ENCODE peak calls at places on chromosomes 16 and 17, in six cellular contexts. One of them, this sample, is unnamed.

GRCh38 chr16:84153660-84154214 is 8.6 kb downstream of the DNAAF1 start:
- DNase-seq in AG10803: no peak
- DNase-seq in adrenal gland: no peak
- DNase-seq in WTC11: no peak
- DNase-seq in GM20000: no peak
- DNase-seq in dorsolateral prefrontal cortex: no peak
- DNase-seq in this sample: no peak

GRCh38 chr17:48624544-48625501 is 1.3 kb downstream of the HOXB9 start:
- DNase-seq in AG10803: peak; percentile 47
- DNase-seq in adrenal gland: no peak
- DNase-seq in WTC11: peak; percentile 68
- DNase-seq in GM20000: no peak
- DNase-seq in dorsolateral prefrontal cortex: no peak
- DNase-seq in this sample: no peak

GRCh38 chr16:25174285-25174684 is 42.5 kb upstream of the AQP8 start:
- DNase-seq in AG10803: no peak
- DNase-seq in adrenal gland: no peak
- DNase-seq in WTC11: no peak
- DNase-seq in GM20000: no peak
- DNase-seq in dorsolateral prefrontal cortex: no peak
- DNase-seq in this sample: no peak

GRCh38 chr17:55435408-55435807 is 13.8 kb upstream of the MMD start:
- DNase-seq in AG10803: no peak
- DNase-seq in adrenal gland: no peak
- DNase-seq in WTC11: no peak
- DNase-seq in GM20000: no peak
- DNase-seq in dorsolateral prefrontal cortex: no peak
- DNase-seq in this sample: no peak

GRCh38 chr16:46696957-46697356 is 7.5 kb downstream of the ORC6 start:
- DNase-seq in AG10803: no peak
- DNase-seq in adrenal gland: no peak
- DNase-seq in WTC11: no peak
- DNase-seq in GM20000: no peak
- DNase-seq in dorsolateral prefrontal cortex: no peak
- DNase-seq in this sample: no peak

GRCh38 chr17:41406205-41406604 is 8.8 kb upstream of the KRT31 start:
- DNase-seq in AG10803: no peak
- DNase-seq in adrenal gland: no peak
- DNase-seq in WTC11: no peak
- DNase-seq in GM20000: no peak
- DNase-seq in dorsolateral prefrontal cortex: no peak
- DNase-seq in this sample: no peak

GRCh38 chr16:17312100-17312732 is 158.5 kb downstream of the XYLT1 start:
- DNase-seq in AG10803: no peak
- DNase-seq in adrenal gland: peak; percentile 40
- DNase-seq in WTC11: no peak
- DNase-seq in GM20000: no peak
- DNase-seq in dorsolateral prefrontal cortex: no peak
- DNase-seq in this sample: no peak

GRCh38 chr16:75248536-75249380 is 2.7 kb downstream of the BCAR1 start:
- DNase-seq in AG10803: no peak
- DNase-seq in adrenal gland: no peak
- DNase-seq in WTC11: no peak
- DNase-seq in GM20000: no peak
- DNase-seq in dorsolateral prefrontal cortex: no peak
- DNase-seq in this sample: no peak

GRCh38 chr17:47995241-47995935 is 24.5 kb downstream of the CDK5RAP3 start:
- DNase-seq in AG10803: no peak
- DNase-seq in adrenal gland: no peak
- DNase-seq in WTC11: peak; percentile 35
- DNase-seq in GM20000: no peak
- DNase-seq in dorsolateral prefrontal cortex: no peak
- DNase-seq in this sample: no peak

GRCh38 chr16:24980077-24980793 is 34.9 kb downstream of the ARHGAP17 start:
- DNase-seq in AG10803: peak; percentile 27
- DNase-seq in adrenal gland: no peak
- DNase-seq in WTC11: no peak
- DNase-seq in GM20000: peak; percentile 55
- DNase-seq in dorsolateral prefrontal cortex: no peak
- DNase-seq in this sample: no peak

DNA sequence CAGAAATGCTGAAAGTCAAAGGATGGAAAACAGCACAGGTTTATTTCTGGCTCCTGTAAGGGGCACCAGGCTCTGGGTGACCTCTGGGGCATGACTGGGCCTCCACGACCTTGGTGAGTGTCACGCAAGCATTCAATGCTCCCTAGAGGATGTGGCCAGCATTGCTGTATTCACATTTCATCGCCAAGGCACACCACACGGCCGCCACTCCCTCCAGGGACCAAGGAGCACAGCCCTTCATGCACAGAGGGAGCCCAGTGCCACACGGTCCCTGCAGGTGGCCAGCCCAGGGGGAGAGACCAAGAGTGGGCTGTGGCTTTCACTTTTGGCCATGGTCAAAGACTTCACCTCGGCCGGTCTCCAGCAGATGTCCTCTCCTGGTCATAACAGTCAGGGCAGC is 137.4 kb upstream of the TNRC6C start:
- DNase-seq in AG10803: no peak
- DNase-seq in adrenal gland: peak; percentile 45
- DNase-seq in WTC11: no peak
- DNase-seq in GM20000: no peak
- DNase-seq in dorsolateral prefrontal cortex: no peak
- DNase-seq in this sample: peak; percentile 70
- TF ChIP-seq CTCF in AG10803: no peak
- TF ChIP-seq CTCF in adrenal gland: peak; percentile 15
- TF ChIP-seq CTCF in WTC11: no peak
- TF ChIP-seq CTCF in GM20000: no peak
- TF ChIP-seq CTCF in dorsolateral prefrontal cortex: no peak
- TF ChIP-seq CTCF in this sample: peak; percentile 14

GRCh38 chr17:17519886-17520285 is 23.7 kb upstream of the RASD1 start:
- DNase-seq in AG10803: no peak
- DNase-seq in adrenal gland: no peak
- DNase-seq in WTC11: no peak
- DNase-seq in GM20000: no peak
- DNase-seq in dorsolateral prefrontal cortex: no peak
- DNase-seq in this sample: no peak

GRCh38 chr17:17518019-17518418 is 21.8 kb upstream of the RASD1 start:
- DNase-seq in AG10803: no peak
- DNase-seq in adrenal gland: no peak
- DNase-seq in WTC11: no peak
- DNase-seq in GM20000: no peak
- DNase-seq in dorsolateral prefrontal cortex: no peak
- DNase-seq in this sample: no peak

GRCh38 chr17:17516941-17517720 is 20.9 kb upstream of the RASD1 start:
- DNase-seq in AG10803: no peak
- DNase-seq in adrenal gland: no peak
- DNase-seq in WTC11: no peak
- DNase-seq in GM20000: no peak
- DNase-seq in dorsolateral prefrontal cortex: no peak
- DNase-seq in this sample: no peak

GRCh38 chr17:17520599-17521232 is 24.5 kb upstream of the RASD1 start:
- DNase-seq in AG10803: no peak
- DNase-seq in adrenal gland: no peak
- DNase-seq in WTC11: no peak
- DNase-seq in GM20000: no peak
- DNase-seq in dorsolateral prefrontal cortex: no peak
- DNase-seq in this sample: no peak

GRCh38 chr17:17518951-17519350 is 22.8 kb upstream of the RASD1 start:
- DNase-seq in AG10803: no peak
- DNase-seq in adrenal gland: no peak
- DNase-seq in WTC11: no peak
- DNase-seq in GM20000: no peak
- DNase-seq in dorsolateral prefrontal cortex: no peak
- DNase-seq in this sample: no peak
- TF ChIP-seq CTCF in AG10803: no peak
- TF ChIP-seq CTCF in adrenal gland: no peak
- TF ChIP-seq CTCF in WTC11: no peak
- TF ChIP-seq CTCF in GM20000: no peak
- TF ChIP-seq CTCF in dorsolateral prefrontal cortex: no peak
- TF ChIP-seq CTCF in this sample: no peak

GRCh38 chr16:48524348-48525200 is 85.4 kb downstream of the N4BP1 start:
- DNase-seq in AG10803: no peak
- DNase-seq in adrenal gland: no peak
- DNase-seq in WTC11: no peak
- DNase-seq in GM20000: no peak
- DNase-seq in dorsolateral prefrontal cortex: no peak
- DNase-seq in this sample: peak; percentile 55

GRCh38 chr16:48526958-48527331 is 83.0 kb downstream of the N4BP1 start:
- DNase-seq in AG10803: no peak
- DNase-seq in adrenal gland: no peak
- DNase-seq in WTC11: no peak
- DNase-seq in GM20000: no peak
- DNase-seq in dorsolateral prefrontal cortex: no peak
- DNase-seq in this sample: peak; percentile 35

GRCh38 chr16:48525201-48526057 is 84.6 kb downstream of the N4BP1 start:
- DNase-seq in AG10803: no peak
- DNase-seq in adrenal gland: no peak
- DNase-seq in WTC11: no peak
- DNase-seq in GM20000: no peak
- DNase-seq in dorsolateral prefrontal cortex: no peak
- DNase-seq in this sample: peak; percentile 43

GRCh38 chr16:48523415-48524204 is 86.4 kb downstream of the N4BP1 start:
- DNase-seq in AG10803: no peak
- DNase-seq in adrenal gland: no peak
- DNase-seq in WTC11: no peak
- DNase-seq in GM20000: no peak
- DNase-seq in dorsolateral prefrontal cortex: no peak
- DNase-seq in this sample: peak; percentile 59

DNA sequence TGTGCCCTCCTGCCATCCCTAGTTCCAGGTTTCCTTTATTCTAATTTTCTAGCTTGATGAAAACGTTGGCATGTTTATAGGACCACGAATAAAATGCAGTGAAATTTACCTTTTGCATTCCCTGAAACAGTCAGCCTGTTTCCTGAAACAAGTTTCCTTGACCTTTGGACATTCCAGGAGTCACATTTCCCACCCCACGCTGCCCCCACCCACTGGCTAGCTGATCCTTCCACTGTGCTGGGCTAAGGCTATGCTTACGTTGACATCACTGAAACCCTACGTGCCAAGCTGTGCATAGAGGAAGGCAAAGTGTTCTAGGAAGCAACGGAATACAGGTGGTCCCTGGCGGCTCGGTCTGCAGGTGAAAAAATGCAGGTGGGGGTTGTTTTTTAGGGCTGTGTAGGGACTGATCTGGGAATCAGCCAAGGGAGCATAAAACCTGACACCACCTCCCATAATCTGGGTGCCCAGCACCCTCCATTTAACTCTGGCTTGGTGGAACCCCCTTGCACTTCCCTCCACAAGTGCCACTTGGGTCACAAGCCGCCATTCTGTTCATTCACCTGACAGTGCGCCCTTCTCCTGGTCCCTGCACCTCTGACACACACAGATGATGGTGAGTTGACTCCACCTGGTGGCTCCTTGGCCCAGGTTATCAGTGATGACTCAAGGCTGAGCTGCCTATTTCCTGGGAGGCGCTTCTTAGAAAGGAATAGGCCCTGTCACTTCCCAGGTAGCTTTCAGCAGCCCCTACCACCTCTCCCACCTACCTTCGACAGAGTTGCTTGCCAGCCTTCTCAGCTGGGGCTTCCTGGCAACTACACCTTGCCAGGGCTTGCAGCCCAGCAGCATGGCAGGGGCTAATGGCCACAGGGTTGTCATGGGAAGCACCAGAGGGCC is 83.7 kb downstream of the N4BP1 start:
- DNase-seq in AG10803: no peak
- DNase-seq in adrenal gland: no peak
- DNase-seq in WTC11: peak; percentile 72
- DNase-seq in GM20000: peak; percentile 69
- DNase-seq in dorsolateral prefrontal cortex: no peak
- DNase-seq in this sample: peak; percentile 49
- TF ChIP-seq CTCF in AG10803: peak; percentile 11
- TF ChIP-seq CTCF in adrenal gland: peak; percentile 27
- TF ChIP-seq CTCF in WTC11: no peak
- TF ChIP-seq CTCF in GM20000: peak; percentile 34
- TF ChIP-seq CTCF in dorsolateral prefrontal cortex: no peak
- TF ChIP-seq CTCF in this sample: peak; percentile 40

DNA sequence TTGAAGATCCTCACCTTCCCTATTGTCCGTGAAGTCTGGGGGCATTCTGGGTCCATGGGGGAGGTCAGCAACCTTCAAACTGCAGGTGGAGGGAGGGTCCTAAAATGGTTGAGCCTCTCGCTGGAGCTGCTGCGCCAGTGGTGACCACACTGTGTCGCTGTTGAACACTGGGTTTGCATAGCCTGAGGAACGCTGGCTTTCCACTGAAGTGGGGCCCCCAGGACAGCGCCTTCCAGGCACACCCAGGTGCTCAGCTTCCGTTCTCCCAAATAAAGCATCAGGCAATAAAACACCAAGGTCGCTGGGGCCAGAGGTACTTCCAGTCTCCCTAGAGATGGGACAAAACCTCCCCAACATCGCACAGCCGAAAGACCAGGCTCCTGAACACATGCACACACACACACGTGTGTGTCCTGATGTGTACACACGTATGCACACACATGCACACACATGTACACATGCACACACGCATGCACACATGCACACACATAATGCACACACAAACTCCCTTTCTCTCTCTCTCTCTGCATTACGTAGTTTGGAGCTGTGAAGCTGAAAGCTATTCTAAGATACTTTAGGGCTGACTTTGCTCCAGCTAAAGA is 120.6 kb downstream of the IRF8 start:
- DNase-seq in AG10803: no peak
- DNase-seq in adrenal gland: no peak
- DNase-seq in WTC11: peak; percentile 71
- DNase-seq in GM20000: no peak
- DNase-seq in dorsolateral prefrontal cortex: no peak
- DNase-seq in this sample: peak; percentile 55
- TF ChIP-seq CTCF in AG10803: peak; percentile 13
- TF ChIP-seq CTCF in adrenal gland: no peak
- TF ChIP-seq CTCF in WTC11: peak; percentile 61
- TF ChIP-seq CTCF in GM20000: no peak
- TF ChIP-seq CTCF in dorsolateral prefrontal cortex: no peak
- TF ChIP-seq CTCF in this sample: peak; percentile 56

DNA sequence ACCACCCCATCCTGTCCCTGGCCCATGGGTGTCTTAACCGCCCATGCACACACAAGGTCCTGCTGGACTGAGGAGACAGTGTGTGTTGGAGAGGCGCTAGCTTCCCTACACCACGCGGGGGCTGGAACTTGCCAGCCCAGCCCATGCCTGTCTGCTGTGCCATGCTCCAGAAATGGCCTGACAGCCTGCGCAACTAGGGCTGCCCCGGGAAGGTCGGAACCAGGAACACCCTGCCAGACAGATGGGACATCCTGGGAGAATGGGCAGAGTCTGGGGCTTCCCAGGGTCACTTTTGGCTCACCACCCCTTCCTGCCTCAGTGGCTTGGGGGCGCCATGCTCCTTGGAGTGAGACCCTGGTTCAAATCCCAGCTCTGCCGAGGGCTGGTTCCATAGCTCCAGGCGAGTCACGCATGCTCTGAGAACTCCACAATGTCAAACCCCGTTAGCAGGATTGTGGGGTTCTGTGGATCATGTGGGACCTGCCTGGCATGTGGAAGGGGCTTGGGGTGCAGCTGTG is 36.2 kb downstream of the SREBF1 start:
- DNase-seq in AG10803: no peak
- DNase-seq in adrenal gland: no peak
- DNase-seq in WTC11: no peak
- DNase-seq in GM20000: no peak
- DNase-seq in dorsolateral prefrontal cortex: no peak
- DNase-seq in this sample: no peak
- TF ChIP-seq CTCF in AG10803: no peak
- TF ChIP-seq CTCF in adrenal gland: no peak
- TF ChIP-seq CTCF in WTC11: no peak
- TF ChIP-seq CTCF in GM20000: no peak
- TF ChIP-seq CTCF in dorsolateral prefrontal cortex: no peak
- TF ChIP-seq CTCF in this sample: no peak

This sample was measured in chondrocyte.